ENCODE peak calls at places on chromosomes 11 and 22, in seven cellular contexts. Z is PC-3, D is GM23338, H is neural progenitor cell, O is HCT116, T is MM.1S, C is OCI-LY7. X is an unnamed sample.

GRCh38 chr11:66722745-66723651 is 6.0 kb downstream of the SPTBN2 start:
- DNase-seq in Z (no peak), D (no peak), H (no peak), O (no peak), T (no peak), C (no peak), X (no peak)

GRCh38 chr22:48491451-48491941 is 1336.2 kb downstream of the BRD1 start:
- DNase-seq in Z (no peak), D (no peak), H (peak; percentile 47), O (no peak), T (peak; percentile 58), C (no peak), X (peak; percentile 13)

GRCh38 chr11:34558673-34559072 is 45.1 kb upstream of the ELF5 start:
- DNase-seq in Z (no peak), D (no peak), H (no peak), O (no peak), T (no peak), C (no peak), X (no peak)

GRCh38 chr11:126815111-126815510 is 185.5 kb downstream of the KIRREL3 start:
- DNase-seq in Z (no peak), D (no peak), H (no peak), O (no peak), T (no peak), C (no peak), X (no peak)

GRCh38 chr11:113906515-113906914 is 1.9 kb downstream of the HTR3B start:
- DNase-seq in Z (no peak), D (no peak), H (no peak), O (no peak), T (no peak), C (no peak), X (peak; percentile 60)

GRCh38 chr11:59965424-59965823 is 1.6 kb downstream of the OOSP4A start:
- DNase-seq in Z (no peak), D (no peak), H (no peak), O (no peak), T (no peak), C (no peak), X (no peak)

GRCh38 chr11:57087966-57088365 is 93.8 kb upstream of the LRRC55 start:
- DNase-seq in Z (no peak), D (no peak), H (peak; percentile 34), O (no peak), T (no peak), C (no peak), X (no peak)

GRCh38 chr11:74070713-74071506 is 62.0 kb upstream of the UCP3 start:
- DNase-seq in Z (peak; percentile 70), D (no peak), H (no peak), O (no peak), T (no peak), C (no peak), X (no peak)

GRCh38 chr11:118398797-118399564 is 2.4 kb upstream of the ATP5MG start:
- DNase-seq in Z (no peak), D (no peak), H (no peak), O (no peak), T (peak; percentile 83), C (peak; percentile 54), X (no peak)

GRCh38 chr11:17504330-17505107 is 27.9 kb upstream of the ABCC8 start:
- DNase-seq in Z (peak; percentile 74), D (peak; percentile 89), H (peak; percentile 93), O (peak; percentile 29), T (peak; percentile 65), C (peak; percentile 81), X (peak; percentile 84)

GRCh38 chr11:75301131-75301530 is 50.3 kb downstream of the ARRB1 start:
- DNase-seq in Z (no peak), D (no peak), H (no peak), O (no peak), T (no peak), C (no peak), X (no peak)

GRCh38 chr11:43649501-43649900 is 31.0 kb upstream of the HSD17B12 start:
- DNase-seq in Z (no peak), D (peak; percentile 32), H (no peak), O (no peak), T (no peak), C (peak; percentile 24), X (no peak)

GRCh38 chr11:131544591-131544990 is 174.2 kb downstream of the NTM start:
- DNase-seq in Z (no peak), D (peak; percentile 80), H (peak; percentile 58), O (no peak), T (no peak), C (no peak), X (no peak)

GRCh38 chr11:62122076-62122475 is 1.7 kb upstream of the INCENP start:
- DNase-seq in Z (peak; percentile 39), D (peak; percentile 72), H (peak; percentile 59), O (peak; percentile 21), T (no peak), C (peak; percentile 38), X (no peak)

GRCh38 chr11:67111261-67111660 is 7.8 kb upstream of the KDM2A start:
- DNase-seq in Z (no peak), D (no peak), H (no peak), O (no peak), T (no peak), C (no peak), X (no peak)

GRCh38 chr11:65211293-65212105 is 29.8 kb downstream of the CAPN1 start:
- DNase-seq in Z (no peak), D (no peak), H (no peak), O (no peak), T (no peak), C (no peak), X (no peak)

GRCh38 chr11:65210748-65211147 is 29.0 kb downstream of the CAPN1 start:
- DNase-seq in Z (no peak), D (no peak), H (no peak), O (no peak), T (no peak), C (no peak), X (no peak)

GRCh38 chr11:65208785-65209710 is 27.3 kb downstream of the CAPN1 start:
- DNase-seq in Z (no peak), D (no peak), H (no peak), O (no peak), T (no peak), C (no peak), X (no peak)

GRCh38 chr11:65210361-65210731 is 28.6 kb downstream of the CAPN1 start:
- DNase-seq in Z (no peak), D (no peak), H (no peak), O (no peak), T (no peak), C (no peak), X (no peak)

DNA sequence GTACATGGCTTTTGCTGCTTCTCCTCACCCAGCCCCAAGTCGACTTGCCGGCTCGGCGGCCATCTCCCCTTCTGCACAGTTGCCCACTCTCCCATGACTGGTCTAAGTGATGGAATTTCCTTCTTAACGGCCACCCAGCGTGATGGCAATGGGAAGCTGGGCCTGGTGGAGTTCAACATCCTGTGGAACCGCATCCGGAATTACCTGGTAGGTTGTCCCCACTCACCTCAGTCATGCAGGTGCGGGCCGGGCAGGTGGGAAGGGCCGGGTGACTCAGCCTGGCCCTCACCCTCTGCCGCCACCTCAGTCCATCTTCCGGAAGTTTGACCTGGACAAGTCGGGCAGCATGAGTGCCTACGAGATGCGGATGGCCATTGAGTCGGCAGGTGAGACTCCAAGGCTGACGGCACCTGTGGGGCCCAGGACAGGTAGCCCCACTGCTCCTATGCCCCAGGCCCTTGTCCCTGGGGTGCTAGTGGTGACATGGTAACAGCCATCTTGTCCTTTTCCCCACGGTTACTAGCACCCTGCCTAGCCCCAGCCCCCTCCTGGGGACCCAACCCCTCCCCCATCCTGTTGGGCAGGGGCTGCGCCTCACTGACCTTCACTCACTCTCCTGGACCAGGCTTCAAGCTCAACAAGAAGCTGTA is 28.1 kb downstream of the CAPN1 start:
- DNase-seq in Z (no peak), D (no peak), H (no peak), O (no peak), T (no peak), C (no peak), X (no peak)
- H3K36me3 ChIP-seq in Z (peaks cover 57% of the 10 kb centered on the region), D (peaks cover 15% of the 10 kb centered on the region), H (no peaks in the 10 kb centered on the region), O (peaks cover 58% of the 10 kb centered on the region), T (no peaks in the 10 kb centered on the region), C (peaks cover 32% of the 10 kb centered on the region), X (no peaks in the 10 kb centered on the region)

GRCh38 chr11:122229078-122229477 is 113.1 kb upstream of the BLID start:
- DNase-seq in Z (no peak), D (no peak), H (no peak), O (no peak), T (no peak), C (no peak), X (no peak)
- H3K4me2 ChIP-seq in Z (peak overlapping the region; percentile 9), D (peak overlapping the region; percentile 1), H (peak overlapping the region; percentile 63), O (no peak overlapping the region), T (no peak overlapping the region), C (no peak overlapping the region), X (peak overlapping the region; percentile 61)

DNA sequence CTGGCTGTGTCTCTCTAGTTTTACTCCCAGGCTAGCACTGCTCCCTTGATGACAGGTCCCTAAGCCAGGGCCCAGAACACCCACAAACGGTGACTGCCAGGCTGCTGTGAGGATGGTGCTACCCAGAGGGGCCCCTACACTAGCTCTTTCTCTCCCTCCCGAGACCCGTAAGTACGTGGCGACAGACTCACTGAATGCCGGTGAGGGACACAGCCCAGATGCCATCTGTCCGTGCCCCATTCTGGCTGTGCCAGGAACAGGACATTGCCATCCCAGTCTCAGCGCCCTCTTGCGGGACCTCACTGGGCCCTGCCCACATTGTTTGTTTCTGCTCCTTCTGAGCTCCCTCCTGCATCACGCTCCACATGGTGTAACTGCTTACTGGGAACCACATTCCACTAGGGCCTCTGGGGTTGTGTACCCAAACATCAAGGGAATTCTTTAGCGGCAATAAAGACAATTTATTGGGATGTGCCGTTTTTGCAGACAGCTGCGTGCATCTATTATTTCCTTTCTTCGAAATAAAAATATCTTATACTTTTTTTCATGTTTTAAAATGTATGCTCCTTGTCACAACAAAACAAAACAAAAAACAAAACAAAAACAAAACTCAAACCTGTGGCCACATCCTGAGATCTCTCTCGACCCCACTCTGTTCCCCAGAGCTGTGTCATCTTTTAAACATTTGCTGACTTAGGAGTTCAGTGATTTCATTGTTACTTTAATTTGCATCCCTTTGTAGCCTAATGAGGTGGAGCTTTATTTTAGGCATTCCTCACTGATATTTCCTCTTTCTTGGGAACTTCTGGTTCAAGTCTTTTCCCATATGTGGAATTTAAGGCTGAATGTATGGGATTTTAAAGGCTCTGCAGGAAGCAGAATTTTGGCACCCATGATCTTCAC is 4.4 kb upstream of the TPCN2 start:
- DNase-seq in Z (peak; percentile 86), D (peak; percentile 88), H (peak; percentile 82), O (peak; percentile 68), T (peak; percentile 51), C (peak; percentile 58), X (peak; percentile 77)
- TF ChIP-seq EZH2phosphoT487 in Z (no peak), D (no peak), H (no peak), O (no peak), T (no peak), C (no peak), X (no peak)

DNA sequence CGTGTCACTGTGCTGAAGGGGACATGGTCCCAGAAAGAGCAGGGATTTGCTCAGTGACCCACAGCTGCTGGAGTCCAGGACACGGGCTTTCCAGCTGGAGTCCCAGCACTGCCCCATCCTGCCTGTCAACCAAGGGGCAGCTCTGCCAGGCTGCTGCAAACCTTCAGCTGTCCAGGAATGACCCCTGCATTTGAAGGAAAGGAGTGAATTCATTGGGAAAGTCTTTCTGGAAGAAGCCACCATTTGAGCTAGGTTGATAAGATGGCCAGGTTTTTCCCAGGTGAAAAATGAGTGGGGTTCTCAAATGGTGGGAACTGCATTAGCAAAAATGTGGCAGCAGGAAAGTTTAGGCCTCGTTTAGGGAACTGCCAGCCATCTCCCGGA is 9.4 kb downstream of the KCNK7 start:
- DNase-seq in Z (no peak), D (no peak), H (no peak), O (no peak), T (no peak), C (no peak), X (no peak)
- H3K36me3 ChIP-seq in Z (peaks cover 8% of the 10 kb centered on the region), D (no peaks in the 10 kb centered on the region), H (no peaks in the 10 kb centered on the region), O (no peaks in the 10 kb centered on the region), T (no peaks in the 10 kb centered on the region), C (peaks cover 27% of the 10 kb centered on the region), X (no peaks in the 10 kb centered on the region)

GRCh38 chr11:19576903-19577302 is 135.7 kb upstream of the NAV2 start:
- DNase-seq in Z (no peak), D (no peak), H (no peak), O (no peak), T (no peak), C (no peak), X (no peak)
- H3K4me2 ChIP-seq in Z (peak overlapping the region; percentile 60), D (no peak overlapping the region), H (no peak overlapping the region), O (no peak overlapping the region), T (no peak overlapping the region), C (no peak overlapping the region), X (peak overlapping the region; percentile 33)

X was measured in hepatocyte.